ENCODE peak calls at places on chromosomes 5 and 9, in five cellular contexts. Y is psoas muscle, D is foreskin fibroblast, G is fibroblast of pulmonary artery, F is mucosa of descending colon. N is an unnamed sample.

GRCh38 chr5:108703313-108703712 is 44.4 kb upstream of the FER start:
- DNase-seq in Y (no peak), D (no peak), G (no peak), F (no peak), N (no peak)

GRCh38 chr5:128216860-128217531 is 133.4 kb downstream of the SLC12A2 start:
- DNase-seq in Y (no peak), D (peak), G (peak), F (no peak), N (no peak)

GRCh38 chr9:113481176-113481805 is 17.8 kb downstream of the RGS3 start:
- DNase-seq in Y (no peak), D (no peak), G (no peak), F (no peak), N (no peak)

GRCh38 chr9:77457916-77458592 is 190.1 kb downstream of the GNA14 start:
- DNase-seq in Y (peak), D (peak), G (peak), F (no peak), N (peak)

GRCh38 chr5:74772359-74772758 is 5.3 kb downstream of the NSA2 start:
- DNase-seq in Y (no peak), D (peak), G (peak), F (no peak), N (no peak)

GRCh38 chr5:130126748-130127147 is 222.5 kb downstream of the CHSY3 start:
- DNase-seq in Y (no peak), D (peak), G (no peak), F (no peak), N (no peak)

GRCh38 chr5:30343707-30344106 is 849.8 kb upstream of the CDH6 start:
- DNase-seq in Y (no peak), D (no peak), G (no peak), F (no peak), N (no peak)

GRCh38 chr5:2094616-2094995 is 211.9 kb upstream of the IRX4 start:
- DNase-seq in Y (no peak), D (peak), G (peak), F (no peak), N (no peak)

GRCh38 chr9:134099123-134099761 is 31.4 kb upstream of the BRD3 start:
- DNase-seq in Y (no peak), D (peak), G (peak), F (no peak), N (peak)

GRCh38 chr9:34559616-34560546 is 29.6 kb downstream of the CNTFR start:
- DNase-seq in Y (peak), D (peak), G (peak), F (no peak), N (no peak)

GRCh38 chr5:177209610-177210009 is 76.0 kb downstream of the NSD1 start:
- DNase-seq in Y (no peak), D (no peak), G (no peak), F (no peak), N (no peak)

GRCh38 chr9:125405938-125406811 is 144.5 kb downstream of the GAPVD1 start:
- DNase-seq in Y (no peak), D (no peak), G (peak), F (no peak), N (no peak)

GRCh38 chr5:71971862-71972261 is 135.4 kb upstream of the MAP1B start:
- DNase-seq in Y (no peak), D (no peak), G (no peak), F (no peak), N (no peak)

GRCh38 chr5:168268949-168269943 is 22.2 kb upstream of the WWC1 start:
- DNase-seq in Y (peak), D (peak), G (peak), F (peak), N (peak)

GRCh38 chr5:157479166-157479565 is 19.2 kb downstream of the NIPAL4 start:
- DNase-seq in Y (no peak), D (no peak), G (peak), F (no peak), N (no peak)

GRCh38 chr5:172769598-172770373 is 1.2 kb downstream of the DUSP1 start:
- DNase-seq in Y (peak), D (no peak), G (peak), F (peak), N (peak)

GRCh38 chr5:148926207-148926606 is 99.8 kb downstream of the ADRB2 start:
- DNase-seq in Y (no peak), D (no peak), G (no peak), F (no peak), N (no peak)

GRCh38 chr5:43773032-43773830 is 170.3 kb downstream of the NNT start:
- DNase-seq in Y (no peak), D (peak), G (peak), F (no peak), N (no peak)

GRCh38 chr5:149254506-149254905 is 17.2 kb upstream of the AFAP1L1 start:
- DNase-seq in Y (no peak), D (no peak), G (peak), F (no peak), N (no peak)

GRCh38 chr5:71932649-71933338 is 174.5 kb upstream of the MAP1B start:
- DNase-seq in Y (peak), D (no peak), G (peak), F (peak), N (no peak)

GRCh38 chr5:69279517-69279916 is 44.8 kb downstream of the CDK7 start:
- DNase-seq in Y (no peak), D (no peak), G (no peak), F (no peak), N (no peak)

GRCh38 chr5:192970-193831 is 1.9 kb downstream of the LRRC14B start:
- DNase-seq in Y (no peak), D (no peak), G (no peak), F (no peak), N (no peak)

GRCh38 chr9:72527801-72528195 is 6.4 kb downstream of the TMC1 start:
- DNase-seq in Y (no peak), D (no peak), G (no peak), F (no peak), N (no peak)

GRCh38 chr5:77937015-77937908 is 161.1 kb upstream of the TBCA start:
- DNase-seq in Y (no peak), D (no peak), G (no peak), F (no peak), N (peak)

GRCh38 chr5:16744164-16744880 is 127.5 kb upstream of the RETREG1 start:
- DNase-seq in Y (no peak), D (no peak), G (no peak), F (no peak), N (peak)

GRCh38 chr5:127564002-127564769 is 46.7 kb downstream of the PRRC1 start:
- DNase-seq in Y (no peak), D (peak), G (peak), F (no peak), N (peak)

GRCh38 chr5:98769006-98769255 is 4.5 kb upstream of the RGMB start:
- DNase-seq in Y (peak), D (no peak), G (no peak), F (no peak), N (no peak)

GRCh38 chr5:109485030-109485429 is 75.3 kb upstream of the PJA2 start:
- DNase-seq in Y (peak), D (no peak), G (peak), F (peak), N (no peak)

GRCh38 chr5:148998174-148998797 is 64.6 kb downstream of the SH3TC2 start:
- DNase-seq in Y (no peak), D (no peak), G (peak), F (no peak), N (peak)

GRCh38 chr9:37921546-37922300 is 17.8 kb upstream of the SLC25A51 start:
- DNase-seq in Y (no peak), D (no peak), G (no peak), F (no peak), N (no peak)
- TF ChIP-seq CTCF in Y (no peak), D (no peak), G (no peak), F (no peak), N (no peak)

GRCh38 chr5:21701317-21701716 is 1151.8 kb downstream of the CDH12 start:
- DNase-seq in Y (no peak), D (no peak), G (no peak), F (no peak), N (no peak)
- H3K4me3 ChIP-seq in Y (no peak), D (no peak), G (no peak), F (no peak), N (no peak)

GRCh38 chr5:119420173-119420572 is 32.1 kb upstream of the HSD17B4 start:
- DNase-seq in Y (no peak), D (no peak), G (no peak), F (no peak), N (no peak)

GRCh38 chr5:119412828-119413227 is 39.5 kb upstream of the HSD17B4 start:
- DNase-seq in Y (no peak), D (no peak), G (no peak), F (no peak), N (no peak)

GRCh38 chr5:119417891-119418781 is 34.2 kb upstream of the HSD17B4 start:
- DNase-seq in Y (no peak), D (peak), G (peak), F (no peak), N (no peak)

DNA sequence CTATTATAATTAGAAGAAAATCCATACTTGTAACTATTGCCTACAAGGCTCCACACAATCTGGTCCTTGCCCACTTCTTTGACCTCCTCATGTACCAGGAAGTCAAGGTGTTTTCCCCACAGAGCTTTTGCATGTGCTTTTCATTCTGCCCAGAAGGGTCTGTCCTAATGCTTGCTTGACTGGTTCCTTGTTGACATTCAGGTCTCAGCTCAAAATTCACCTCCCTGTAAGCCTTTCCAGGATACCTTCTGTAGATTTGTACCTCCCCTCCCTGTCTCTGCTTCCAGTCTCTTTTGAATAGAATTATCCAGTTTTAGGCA is 33.6 kb upstream of the HSD17B4 start:
- DNase-seq in Y (no peak), D (no peak), G (no peak), F (no peak), N (peak)
- TF ChIP-seq CTCF in Y (no peak), D (no peak), G (no peak), F (no peak), N (no peak)

DNA sequence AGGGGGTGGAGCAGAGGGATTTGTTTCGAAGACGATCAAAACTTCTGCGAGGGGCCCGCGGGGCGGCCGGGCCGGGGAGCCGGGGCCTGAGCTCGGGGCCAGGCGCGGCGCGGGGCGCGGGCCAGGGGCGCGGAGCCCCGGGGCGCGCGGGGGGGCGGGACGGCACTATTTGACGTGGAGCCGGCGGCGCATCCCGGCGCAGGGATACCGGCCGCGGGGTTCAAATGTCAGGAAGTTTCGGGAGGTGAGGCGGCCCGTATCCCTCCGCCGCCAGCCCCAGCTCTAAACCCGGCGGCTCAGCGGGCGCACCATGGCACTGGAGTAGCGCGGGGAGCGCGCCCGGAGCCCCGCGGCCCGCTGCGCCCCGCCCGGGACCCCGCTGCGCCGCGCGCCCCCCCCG is at the start of gene LMX1B:
- DNase-seq in Y (peak), D (peak), G (peak), F (no peak), N (no peak)
- H3K4me3 ChIP-seq in Y (peak), D (no peak), G (no peak), F (no peak), N (no peak)

DNA sequence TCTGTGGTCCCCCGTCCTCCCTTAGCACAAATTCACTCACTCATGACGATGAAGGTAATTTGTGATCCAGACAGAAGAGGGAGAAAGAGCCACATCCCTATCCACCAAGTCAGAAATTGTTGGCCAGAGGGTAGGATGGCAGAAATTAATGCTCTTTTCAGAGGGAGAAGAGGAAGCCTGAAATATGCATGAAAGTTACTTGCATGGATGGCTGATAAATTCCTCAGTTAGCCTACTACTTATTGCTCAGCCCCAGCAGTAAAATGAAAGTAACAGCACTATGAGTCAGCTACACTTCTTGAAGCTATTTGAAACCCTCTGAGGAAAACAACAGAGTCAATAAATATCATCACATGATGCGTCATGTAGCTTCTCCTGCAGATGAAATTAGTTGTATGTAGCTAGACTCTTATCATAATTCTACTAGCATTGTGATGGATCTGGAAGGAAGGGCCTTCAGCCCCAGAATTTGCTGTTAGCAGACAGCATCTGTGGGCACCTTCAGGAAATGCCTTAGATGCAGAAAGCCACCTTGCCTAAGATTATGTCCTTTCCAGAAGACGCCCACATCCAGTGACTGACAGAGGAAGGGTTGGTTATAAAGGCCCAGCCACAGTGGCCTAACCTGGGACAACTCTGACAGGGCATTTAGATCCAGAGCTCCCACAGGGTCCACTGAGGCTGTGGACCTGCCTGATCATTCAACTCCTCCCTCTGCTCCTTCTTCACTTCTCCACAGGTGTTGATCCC is 81.2 kb upstream of the CCDC112 start:
- DNase-seq in Y (no peak), D (peak), G (peak), F (no peak), N (peak)
- TF ChIP-seq CTCF in Y (peak), D (peak), G (peak), F (no peak), N (no peak)

DNA sequence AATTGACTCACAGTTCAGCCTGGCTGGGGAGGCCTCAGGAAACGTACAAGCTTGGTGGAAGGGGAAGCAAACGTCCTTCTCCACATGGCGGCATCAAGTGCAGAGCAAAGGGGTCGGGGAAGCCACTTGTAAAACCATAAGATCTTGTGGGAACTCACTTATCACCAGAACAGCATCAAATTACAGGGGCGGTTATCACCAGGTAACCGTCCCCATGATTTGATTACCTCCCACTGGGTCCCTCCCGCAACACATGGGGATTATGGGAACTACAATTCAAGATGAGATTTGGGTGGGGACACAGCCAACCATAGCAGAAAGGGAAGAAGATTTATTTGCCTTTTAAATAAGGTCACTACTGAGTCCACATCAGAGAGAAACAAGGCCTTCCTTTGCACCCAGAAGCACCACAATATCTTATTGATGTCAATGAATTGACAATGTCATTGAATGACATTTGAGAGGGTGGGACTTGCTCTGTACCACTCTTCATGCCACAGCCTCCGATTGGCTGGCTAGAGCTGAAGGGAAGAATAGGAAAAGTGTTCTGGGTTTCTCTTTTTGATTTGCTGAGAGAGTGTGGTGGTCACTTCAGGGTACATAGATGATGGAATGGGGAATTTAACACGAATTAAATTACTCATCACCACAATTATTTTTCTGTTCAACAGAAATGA is 11.0 kb downstream of the SKP2 start:
- DNase-seq in Y (no peak), D (no peak), G (no peak), F (no peak), N (no peak)
- H3K4me3 ChIP-seq in Y (no peak), D (no peak), G (no peak), F (no peak), N (no peak)

DNA sequence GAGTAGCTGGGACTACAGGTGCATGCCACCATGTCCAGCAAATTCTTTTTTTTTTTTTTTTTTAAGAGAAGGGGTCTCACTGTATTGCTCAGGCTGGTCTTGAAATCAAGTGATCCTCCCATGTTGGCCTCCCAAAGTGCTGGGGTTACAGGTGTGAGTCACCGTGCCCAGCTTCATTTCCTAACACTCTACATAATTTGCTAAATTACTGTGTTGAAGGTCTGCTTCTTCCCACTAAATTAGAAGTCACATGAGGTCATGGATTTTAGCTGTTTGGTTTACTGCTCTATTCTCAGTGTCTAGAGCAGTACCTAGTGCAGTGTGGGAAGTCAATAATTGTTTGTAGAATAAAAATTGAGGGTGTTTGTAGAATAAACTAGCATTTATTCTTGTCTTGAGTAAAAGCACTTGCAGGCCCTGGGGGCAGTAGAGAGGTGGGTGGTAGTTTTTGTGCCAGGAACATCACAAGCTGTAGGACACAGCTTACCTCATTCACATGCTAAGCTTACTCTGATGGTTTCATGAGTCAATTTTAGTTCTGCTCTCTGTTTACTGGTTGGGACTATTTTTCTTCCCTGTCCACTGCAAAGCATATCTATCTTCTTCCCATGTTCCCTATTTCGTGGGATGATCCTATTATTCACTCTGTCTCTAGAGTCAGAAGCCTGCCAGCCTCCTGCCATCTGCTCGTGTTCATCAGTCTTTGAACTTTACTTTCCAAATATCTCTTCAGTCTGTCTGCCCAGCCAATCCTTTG is 7.0 kb downstream of the TEX48 start:
- DNase-seq in Y (no peak), D (no peak), G (no peak), F (no peak), N (no peak)
- TF ChIP-seq CTCF in Y (no peak), D (no peak), G (no peak), F (no peak), N (no peak)

GRCh38 chr9:129759329-129759728 is 6.5 kb upstream of the PTGES start:
- DNase-seq in Y (no peak), D (no peak), G (no peak), F (no peak), N (no peak)

GRCh38 chr9:129763235-129763917 is 10.5 kb upstream of the PTGES start:
- DNase-seq in Y (no peak), D (peak), G (peak), F (no peak), N (no peak)

GRCh38 chr9:129759804-129760502 is 7.1 kb upstream of the PTGES start:
- DNase-seq in Y (no peak), D (no peak), G (no peak), F (no peak), N (no peak)

GRCh38 chr9:129761901-129762359 is 9.1 kb upstream of the PTGES start:
- DNase-seq in Y (no peak), D (peak), G (peak), F (no peak), N (no peak)

GRCh38 chr9:129761293-129761900 is 8.6 kb upstream of the PTGES start:
- DNase-seq in Y (no peak), D (peak), G (peak), F (peak), N (no peak)
- H3K4me3 ChIP-seq in Y (no peak), D (peak), G (no peak), F (no peak), N (no peak)